ENCODE peak calls at places on chromosomes 4 and X, in seven cellular contexts. M, U, T, H, D, F and N are unnamed samples.

GRCh38 chrX:46444011-46444410 is 101.2 kb downstream of the ZNF674 start:
- DNase-seq in M (no peak), U (no peak), T (no peak), H (peak; percentile 30), D (no peak), F (no peak), N (no peak)

GRCh38 chrX:104513162-104513561 is 52.8 kb upstream of the IL1RAPL2 start:
- DNase-seq in M (no peak), U (no peak), T (no peak), H (no peak), D (no peak), F (no peak), N (no peak)

GRCh38 chrX:135275973-135276372 is 24.1 kb downstream of the ETDA start:
- DNase-seq in M (no peak), U (no peak), T (no peak), H (no peak), D (no peak), F (no peak), N (no peak)

GRCh38 chr4:170674176-170674575 is 584.4 kb upstream of the AADAT start:
- DNase-seq in M (no peak), U (no peak), T (no peak), H (no peak), D (no peak), F (no peak), N (no peak)

GRCh38 chr4:721261-722171 is 15.9 kb downstream of the PCGF3 start:
- DNase-seq in M (peak; percentile 36), U (no peak), T (peak; percentile 82), H (no peak), D (no peak), F (peak; percentile 63), N (peak; percentile 91)

GRCh38 chr4:112038861-112039260 is 106.4 kb upstream of the FAM241A start:
- DNase-seq in M (no peak), U (no peak), T (no peak), H (no peak), D (no peak), F (no peak), N (no peak)

GRCh38 chr4:33616121-33616520 is 2628.2 kb downstream of the ARAP2 start:
- DNase-seq in M (no peak), U (no peak), T (no peak), H (no peak), D (no peak), F (no peak), N (no peak)

GRCh38 chr4:48796191-48796926 is 16.3 kb upstream of the FRYL start:
- DNase-seq in M (no peak), U (no peak), T (no peak), H (no peak), D (no peak), F (no peak), N (no peak)

GRCh38 chr4:106541253-106541652 is 172.7 kb upstream of the GIMD1 start:
- DNase-seq in M (no peak), U (no peak), T (no peak), H (no peak), D (no peak), F (no peak), N (no peak)

GRCh38 chr4:2248821-2249261 is 6.9 kb upstream of the HAUS3 start:
- DNase-seq in M (no peak), U (peak; percentile 12), T (no peak), H (peak; percentile 3), D (no peak), F (peak; percentile 64), N (peak; percentile 74)

GRCh38 chr4:77185681-77186080 is 28.7 kb downstream of the CCNG2 start:
- DNase-seq in M (no peak), U (no peak), T (no peak), H (no peak), D (no peak), F (no peak), N (no peak)